ENCODE peak calls at places on chromosomes 12 and 14, in four cellular contexts. B is suprapubic skin, N is T-helper 1 cell, W is RWPE1. C is an unnamed sample.

GRCh38 chr14:104431929-104432541 is 147.5 kb upstream of the C14orf180 start:
- DNase-seq in B (peak; percentile 50), N (no peak), W (no peak), C (peak; percentile 42)

GRCh38 chr12:96201272-96202227 is 7.4 kb downstream of the ELK3 start:
- DNase-seq in W (no peak), B (no peak), N (no peak), C (no peak)

GRCh38 chr12:2613674-2614073 is 181.1 kb upstream of the FKBP4 start:
- DNase-seq in N (no peak), W (peak; percentile 66), B (no peak), C (no peak)

GRCh38 chr12:111076611-111077451 is 156.5 kb upstream of the MYL2 start:
- DNase-seq in B (no peak), W (no peak), N (no peak), C (peak; percentile 65)

GRCh38 chr12:107372229-107372658 is 278.9 kb upstream of the CRY1 start:
- DNase-seq in W (peak; percentile 34), N (peak; percentile 10), B (no peak), C (no peak)

GRCh38 chr12:112347521-112347920 is 34.7 kb downstream of the HECTD4 start:
- DNase-seq in B (no peak), W (no peak), N (no peak), C (no peak)

GRCh38 chr12:84712747-84713146 is 199.9 kb downstream of the SLC6A15 start:
- DNase-seq in B (no peak), W (no peak), N (no peak), C (no peak)

GRCh38 chr12:26231930-26232329 is 36.6 kb downstream of the SSPN start:
- DNase-seq in W (no peak), N (no peak), B (no peak), C (no peak)

GRCh38 chr12:71475280-71475679 is 35.7 kb downstream of the LGR5 start:
- DNase-seq in B (no peak), W (no peak), N (no peak), C (no peak)

GRCh38 chr14:105086833-105087307 is 21.6 kb upstream of the GPR132 start:
- DNase-seq in B (peak; percentile 87), N (peak; percentile 60), W (peak; percentile 62), C (peak; percentile 81)

GRCh38 chr12:130280226-130280625 is 57.5 kb upstream of the PIWIL1 start:
- DNase-seq in B (no peak), N (no peak), W (no peak), C (no peak)

GRCh38 chr12:120584343-120585149 is 3.3 kb upstream of the POP5 start:
- DNase-seq in B (no peak), N (peak; percentile 31), W (peak; percentile 38), C (peak; percentile 62)

GRCh38 chr14:91780452-91780851 is 48.6 kb upstream of the CATSPERB start:
- DNase-seq in B (no peak), W (no peak), N (no peak), C (no peak)

GRCh38 chr12:57864382-57864781 is 17.9 kb upstream of the CTDSP2 start:
- DNase-seq in N (no peak), W (no peak), B (no peak), C (no peak)

C was measured in right lobe of liver.